ENCODE peak calls at places on chromosomes 5 and 9, in six cellular contexts. E is lung, S is kidney epithelial cell, L is PC-9, M is BE2C, C is fibroblast of lung. K is an unnamed sample.

GRCh38 chr9:100911273-100911672 is 117.3 kb upstream of the PLPPR1 start:
- DNase-seq in S (no peak), M (no peak), L (no peak), E (no peak), C (no peak), K (no peak)

GRCh38 chr5:2221450-2221849 is 338.7 kb upstream of the IRX4 start:
- DNase-seq in E (no peak), C (no peak), M (no peak), S (no peak), L (no peak), K (no peak)

GRCh38 chr5:92917044-92917443 is 664.0 kb downstream of the NR2F1-AS1 start:
- DNase-seq in L (no peak), E (no peak), M (no peak), S (no peak), C (peak; percentile 70), K (no peak)

GRCh38 chr5:77851229-77852067 is 75.3 kb upstream of the TBCA start:
- DNase-seq in C (peak; percentile 40), S (no peak), L (peak; percentile 11), M (peak; percentile 41), E (no peak), K (peak; percentile 75)

GRCh38 chr5:142833517-142834446 is 63.6 kb downstream of the ARHGAP26 start:
- DNase-seq in E (no peak), S (no peak), C (no peak), M (no peak), L (no peak), K (no peak)

GRCh38 chr9:70228098-70228497 is 30.7 kb upstream of the SMC5 start:
- DNase-seq in M (no peak), E (no peak), S (no peak), L (no peak), C (no peak), K (no peak)

GRCh38 chr5:83496626-83497025 is 25.1 kb downstream of the VCAN start:
- DNase-seq in E (no peak), S (no peak), L (no peak), C (peak; percentile 65), M (no peak), K (no peak)

GRCh38 chr9:114092336-114092735 is 6.8 kb downstream of the KIF12 start:
- DNase-seq in C (no peak), L (no peak), M (no peak), S (no peak), E (no peak), K (no peak)

GRCh38 chr5:138725153-138725884 is 27.9 kb upstream of the CTNNA1 start:
- DNase-seq in C (peak; percentile 71), E (peak; percentile 49), M (peak; percentile 51), L (peak; percentile 94), S (peak; percentile 45), K (no peak)

GRCh38 chr5:159178978-159179377 is 30.4 kb downstream of the RNF145 start:
- DNase-seq in C (peak; percentile 99), E (no peak), M (no peak), S (peak; percentile 88), L (peak; percentile 31), K (peak; percentile 6)

GRCh38 chr5:179301376-179301775 is 43.9 kb downstream of the ADAMTS2 start:
- DNase-seq in E (no peak), L (no peak), C (no peak), S (no peak), M (no peak), K (no peak)

GRCh38 chr9:69324549-69325401 is at the start of gene ENTREP1:
- DNase-seq in C (peak; percentile 60), M (peak; percentile 33), E (peak; percentile 81), S (peak; percentile 39), L (peak; percentile 71), K (peak; percentile 43)

GRCh38 chr5:1706021-1706420 is 93.6 kb downstream of the MRPL36 start:
- DNase-seq in L (no peak), C (no peak), M (no peak), E (peak; percentile 15), S (no peak), K (no peak)

GRCh38 chr5:10124287-10124686 is 125.4 kb downstream of the ATPSCKMT start:
- DNase-seq in C (no peak), L (no peak), S (no peak), M (no peak), E (no peak), K (no peak)

GRCh38 chr9:749712-750111 is 91.8 kb upstream of the DMRT1 start:
- DNase-seq in S (no peak), E (no peak), L (no peak), M (no peak), C (peak; percentile 63), K (no peak)

GRCh38 chr9:114343471-114344187 is 14.0 kb downstream of the ORM2 start:
- DNase-seq in M (peak; percentile 29), E (no peak), S (no peak), L (no peak), C (no peak), K (no peak)

GRCh38 chr9:18596920-18597319 is 123.0 kb downstream of the ADAMTSL1 start:
- DNase-seq in S (no peak), C (peak; percentile 53), M (no peak), L (no peak), E (no peak), K (no peak)

GRCh38 chr9:101176384-101176783 is 147.9 kb downstream of the PLPPR1 start:
- DNase-seq in E (no peak), C (no peak), L (no peak), M (peak; percentile 12), S (no peak), K (no peak)

GRCh38 chr9:129026442-129027223 is 1.5 kb downstream of the SH3GLB2 start:
- DNase-seq in E (no peak), M (peak; percentile 79), C (peak; percentile 20), L (peak; percentile 92), S (no peak), K (no peak)

GRCh38 chr9:112861155-112861554 is 29.5 kb downstream of the SLC46A2 start:
- DNase-seq in E (no peak), S (no peak), M (no peak), C (no peak), L (no peak), K (no peak)

GRCh38 chr5:172772112-172772906 is 1.3 kb upstream of the DUSP1 start:
- DNase-seq in S (no peak), M (peak; percentile 84), C (peak; percentile 96), E (peak; percentile 97), L (peak; percentile 90), K (peak; percentile 81)

GRCh38 chr9:131179561-131180219 is 54.3 kb downstream of the NUP214 start:
- DNase-seq in E (no peak), S (peak; percentile 48), C (peak; percentile 96), M (no peak), L (no peak), K (peak; percentile 31)

GRCh38 chr5:108143581-108143980 is 238.3 kb downstream of the FBXL17 start:
- DNase-seq in S (peak; percentile 53), M (no peak), C (peak; percentile 81), E (no peak), L (no peak), K (no peak)

GRCh38 chr5:43190755-43191603 is 1.0 kb upstream of the NIM1K start:
- DNase-seq in C (peak; percentile 32), L (no peak), E (no peak), S (no peak), M (no peak), K (peak; percentile 18)

GRCh38 chr9:135248721-135249120 is 161.3 kb downstream of the OLFM1 start:
- DNase-seq in L (no peak), M (peak; percentile 3), S (no peak), C (no peak), E (no peak), K (no peak)

GRCh38 chr5:59007460-59008063 is 424.7 kb downstream of the RAB3C start:
- DNase-seq in C (peak; percentile 14), L (no peak), M (no peak), S (no peak), E (no peak), K (peak; percentile 23)

GRCh38 chr5:170631471-170632195 is 127.8 kb downstream of the KCNIP1 start:
- DNase-seq in C (peak; percentile 35), L (no peak), E (no peak), S (no peak), M (peak; percentile 45), K (no peak)

GRCh38 chr5:144549580-144549979 is 378.9 kb downstream of the KCTD16 start:
- DNase-seq in S (no peak), C (peak; percentile 65), E (peak; percentile 52), M (no peak), L (no peak), K (no peak)

GRCh38 chr5:113510836-113511451 is 2.5 kb upstream of the YTHDC2 start:
- DNase-seq in L (no peak), E (no peak), S (no peak), M (no peak), C (peak; percentile 38), K (peak; percentile 32)

GRCh38 chr9:89923961-89924504 is 319.2 kb downstream of the GADD45G start:
- DNase-seq in E (no peak), C (peak; percentile 48), M (no peak), S (no peak), L (no peak), K (no peak)

GRCh38 chr5:79109527-79110492 is 1.8 kb upstream of the BHMT start:
- DNase-seq in S (no peak), E (no peak), L (no peak), C (no peak), M (no peak), K (peak; percentile 67)

GRCh38 chr5:123752576-123752975 is 240.6 kb downstream of the CSNK1G3 start:
- DNase-seq in M (no peak), L (no peak), E (no peak), C (peak; percentile 92), S (peak; percentile 28), K (no peak)
- TF ChIP-seq CTCF in M (no peak), L (no peak), E (no peak), C (no peak), S (no peak), K (no peak)

GRCh38 chr9:109441296-109441695 is 56.8 kb downstream of the PTPN3 start:
- DNase-seq in L (no peak), S (no peak), E (no peak), C (no peak), M (no peak), K (no peak)
- TF ChIP-seq CTCF in L (no peak), S (peak; percentile 34), E (no peak), C (peak; percentile 14), M (peak; percentile 36), K (no peak)

GRCh38 chr5:57094753-57095683 is 78.8 kb upstream of the GPBP1 start:
- DNase-seq in C (no peak), L (peak; percentile 68), M (peak; percentile 23), E (no peak), S (no peak), K (no peak)
- TF ChIP-seq CTCF in C (peak; percentile 9), L (peak; percentile 59), M (peak; percentile 48), E (no peak), S (no peak), K (peak; percentile 12)

DNA sequence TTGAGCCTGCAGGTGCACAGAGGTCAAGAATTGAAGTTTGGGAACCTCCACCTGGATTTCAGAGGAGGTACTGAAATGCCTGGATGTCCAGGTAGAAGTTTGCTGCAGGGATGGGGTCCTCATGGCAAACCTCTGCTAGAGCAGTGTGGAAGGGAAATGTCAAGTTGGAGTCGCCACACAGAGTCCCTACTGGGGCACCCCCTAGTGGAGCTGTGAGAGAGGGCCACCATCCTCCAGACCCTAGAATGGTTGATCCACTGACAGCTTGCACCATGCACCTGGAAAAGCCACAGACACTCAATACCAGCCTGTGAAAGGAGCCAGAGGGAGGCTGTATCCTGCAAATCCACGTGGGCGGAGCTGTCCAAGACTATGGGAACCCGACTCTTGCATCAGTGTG is 78.0 kb downstream of the GABRA1 start:
- DNase-seq in C (no peak), E (no peak), M (peak; percentile 13), S (no peak), L (no peak), K (no peak)
- TF ChIP-seq CTCF in C (no peak), E (no peak), M (peak; percentile 25), S (no peak), L (no peak), K (no peak)

GRCh38 chr9:23322392-23322791 is 503.6 kb downstream of the ELAVL2 start:
- DNase-seq in M (no peak), L (no peak), C (no peak), E (no peak), S (no peak), K (no peak)
- TF ChIP-seq CTCF in M (no peak), L (peak; percentile 54), C (peak; percentile 3), E (no peak), S (peak; percentile 23), K (no peak)

K was measured in GM20000.